ENCODE peak calls at places on chromosomes 11 and 22, in five cellular contexts. T, P, R, K and U are unnamed samples.

GRCh38 chr22:35230839-35231584 is 26.3 kb upstream of the HMGXB4 start:
- DNase-seq in T (no peak), R (no peak), K (peak; percentile 29), P (no peak), U (no peak)

GRCh38 chr11:13462311-13462927 is 603 bp downstream of the BTBD10 start:
- DNase-seq in P (peak; percentile 75), R (peak; percentile 72), T (no peak), K (peak; percentile 72), U (peak; percentile 25)

GRCh38 chr11:119828011-119828410 is 99.0 kb upstream of the NECTIN1 start:
- DNase-seq in K (no peak), P (no peak), R (no peak), T (no peak), U (no peak)

GRCh38 chr11:129143335-129143734 is 48.8 kb downstream of the ARHGAP32 start:
- DNase-seq in R (peak; percentile 90), T (peak; percentile 99), P (peak; percentile 87), K (peak; percentile 99), U (peak; percentile 98)

GRCh38 chr11:66420671-66421476 is at the start of gene NPAS4:
- DNase-seq in P (no peak), K (no peak), T (no peak), R (no peak), U (no peak)

GRCh38 chr11:22624742-22625447 is 728 bp downstream of the FANCF start:
- DNase-seq in R (peak; percentile 0), K (peak; percentile 60), T (peak; percentile 14), P (peak; percentile 67), U (peak; percentile 76)

GRCh38 chr22:19870153-19871022 is 15.7 kb upstream of the GNB1L start:
- DNase-seq in P (peak; percentile 24), T (no peak), K (no peak), R (no peak), U (no peak)

GRCh38 chr22:46122511-46122971 is 27.8 kb upstream of the PPARA start:
- DNase-seq in K (peak; percentile 69), P (peak; percentile 84), R (peak; percentile 58), T (no peak), U (peak; percentile 87)

GRCh38 chr11:44030276-44030932 is 17.4 kb upstream of the ACCSL start:
- DNase-seq in K (no peak), P (peak; percentile 56), T (peak; percentile 31), R (no peak), U (no peak)

GRCh38 chr11:124570160-124570559 is 363 bp downstream of the OR8A1 start:
- DNase-seq in K (no peak), T (no peak), P (no peak), R (no peak), U (no peak)